ENCODE peak calls at places on chromosomes 2 and 18, in ten cellular contexts. N is GM23338; Y is aorta; X is mesenchymal stem cell; R is CD8-positive, alpha-beta memory T cell; I is Panc1; V is tibial artery; B is left ventricle myocardium inferior; T is lower lobe of right lung; F is ovary. J is an unnamed sample.

GRCh38 chr2:127771756-127772155 is 39.2 kb downstream of the WDR33 start:
- DNase-seq in N (no peak), Y (no peak), X (peak; percentile 58), R (no peak), I (no peak), V (no peak), B (no peak), T (no peak), F (no peak), J (peak; percentile 82)

GRCh38 chr2:168663993-168664392 is 138.4 kb upstream of the NOSTRIN start:
- DNase-seq in N (no peak), Y (no peak), X (peak; percentile 28), R (no peak), I (no peak), V (no peak), B (no peak), T (no peak), F (no peak), J (no peak)

GRCh38 chr2:16109821-16110310 is 169.5 kb downstream of the MYCN start:
- DNase-seq in N (no peak), Y (no peak), X (no peak), R (no peak), I (no peak), V (no peak), B (no peak), T (no peak), F (no peak), J (no peak)

GRCh38 chr2:236568068-236568921 is 1.3 kb upstream of the ACKR3 start:
- DNase-seq in N (peak; percentile 51), Y (peak; percentile 86), X (peak; percentile 66), R (no peak), I (no peak), V (peak; percentile 48), B (peak; percentile 69), T (peak; percentile 69), F (peak; percentile 48), J (peak; percentile 79)

GRCh38 chr2:68251855-68252406 is 401 bp downstream of the PPP3R1 start:
- DNase-seq in N (peak; percentile 32), Y (peak; percentile 85), X (no peak), R (peak; percentile 31), I (no peak), V (peak; percentile 19), B (peak; percentile 41), T (peak; percentile 61), F (peak; percentile 51), J (peak; percentile 61)

GRCh38 chr2:133733856-133734255 is 165.6 kb upstream of the NCKAP5 start:
- DNase-seq in N (no peak), Y (no peak), X (peak; percentile 48), R (no peak), I (no peak), V (no peak), B (no peak), T (no peak), F (no peak), J (peak; percentile 58)

GRCh38 chr2:152647417-152648010 is 69.7 kb downstream of the PRPF40A start:
- DNase-seq in N (peak; percentile 24), Y (peak; percentile 75), X (no peak), R (no peak), I (no peak), V (peak; percentile 38), B (peak; percentile 63), T (peak; percentile 59), F (peak; percentile 60), J (no peak)

GRCh38 chr2:231670892-231671616 is 37.3 kb upstream of the PTMA start:
- DNase-seq in N (peak; percentile 67), Y (no peak), X (peak; percentile 42), R (no peak), I (no peak), V (no peak), B (no peak), T (no peak), F (no peak), J (peak; percentile 82)

GRCh38 chr2:43708178-43708577 is 31.9 kb upstream of the C1GALT1C1L start:
- DNase-seq in N (no peak), Y (no peak), X (no peak), R (no peak), I (no peak), V (no peak), B (no peak), T (no peak), F (no peak), J (no peak)

GRCh38 chr2:237152361-237152760 is 66.7 kb downstream of the COPS8 start:
- DNase-seq in N (no peak), Y (no peak), X (peak; percentile 58), R (no peak), I (no peak), V (no peak), B (no peak), T (no peak), F (no peak), J (no peak)

GRCh38 chr18:33097126-33097525 is 324.3 kb upstream of the KLHL14 start:
- DNase-seq in N (no peak), Y (no peak), X (peak; percentile 6), R (no peak), I (peak; percentile 13), V (no peak), B (no peak), T (no peak), F (no peak), J (no peak)

GRCh38 chr18:80180778-80181564 is 66.3 kb downstream of the PARD6G start:
- DNase-seq in N (no peak), Y (peak; percentile 65), X (no peak), R (no peak), I (no peak), V (no peak), B (no peak), T (no peak), F (no peak), J (peak; percentile 32)

GRCh38 chr18:80182855-80183254 is 64.5 kb downstream of the PARD6G start:
- DNase-seq in N (no peak), Y (peak; percentile 26), X (no peak), R (no peak), I (no peak), V (no peak), B (no peak), T (no peak), F (no peak), J (peak; percentile 45)

GRCh38 chr18:80179857-80180558 is 67.3 kb downstream of the PARD6G start:
- DNase-seq in N (no peak), Y (peak; percentile 71), X (no peak), R (no peak), I (no peak), V (no peak), B (no peak), T (no peak), F (no peak), J (no peak)

GRCh38 chr18:80183273-80184050 is 63.9 kb downstream of the PARD6G start:
- DNase-seq in N (no peak), Y (peak; percentile 13), X (peak; percentile 13), R (no peak), I (no peak), V (no peak), B (no peak), T (no peak), F (no peak), J (peak; percentile 85)

DNA sequence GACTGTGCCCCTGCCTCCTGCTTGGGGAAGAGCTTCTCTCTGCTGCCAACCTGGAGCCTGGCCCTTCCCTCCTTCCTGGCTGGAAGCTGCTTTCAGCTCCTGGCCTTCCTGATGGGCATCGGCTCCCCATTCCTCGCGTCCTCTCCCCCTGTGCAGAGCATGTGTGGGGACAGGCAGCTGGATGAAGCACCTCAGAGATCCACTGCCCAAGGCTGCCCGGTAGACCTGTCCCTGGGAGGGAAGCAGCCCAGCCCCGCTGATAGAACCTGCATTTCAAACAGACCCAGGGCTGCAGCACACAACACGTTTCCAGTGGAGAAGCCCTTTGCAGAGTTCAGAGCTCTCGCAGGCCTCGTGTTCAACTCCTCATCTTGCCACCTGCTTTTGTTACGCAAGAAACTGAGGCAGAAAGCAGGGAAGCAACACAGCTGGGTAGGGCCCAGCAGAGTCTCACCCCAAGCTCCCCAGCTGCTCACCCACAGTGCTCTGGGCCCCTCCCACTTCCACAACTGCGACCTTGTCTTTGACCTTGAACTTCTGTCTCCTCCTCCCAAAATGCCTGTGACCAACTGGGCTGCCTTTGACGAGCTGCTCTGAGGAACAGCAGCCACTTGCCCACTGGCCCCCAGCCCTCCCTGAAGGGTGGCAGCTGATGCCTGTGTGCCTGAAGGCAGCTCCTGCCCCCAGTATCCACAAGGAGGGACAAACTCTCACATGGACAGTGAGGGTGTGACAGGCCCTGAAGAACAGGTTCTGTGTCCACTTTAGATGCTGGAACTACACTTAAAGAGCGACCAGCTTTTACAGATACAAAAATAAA is 65.5 kb downstream of the PARD6G start:
- DNase-seq in N (no peak), Y (peak; percentile 46), X (no peak), R (no peak), I (no peak), V (no peak), B (no peak), T (no peak), F (peak; percentile 45), J (peak; percentile 54)
- H3K27ac ChIP-seq in N (no peak overlapping the region), Y (no peak overlapping the region), X (no peak overlapping the region), R (no peak overlapping the region), I (no peak overlapping the region), V (no peak overlapping the region), B (no peak overlapping the region), T (no peak overlapping the region), F (no peak overlapping the region), J (no peak overlapping the region)

DNA sequence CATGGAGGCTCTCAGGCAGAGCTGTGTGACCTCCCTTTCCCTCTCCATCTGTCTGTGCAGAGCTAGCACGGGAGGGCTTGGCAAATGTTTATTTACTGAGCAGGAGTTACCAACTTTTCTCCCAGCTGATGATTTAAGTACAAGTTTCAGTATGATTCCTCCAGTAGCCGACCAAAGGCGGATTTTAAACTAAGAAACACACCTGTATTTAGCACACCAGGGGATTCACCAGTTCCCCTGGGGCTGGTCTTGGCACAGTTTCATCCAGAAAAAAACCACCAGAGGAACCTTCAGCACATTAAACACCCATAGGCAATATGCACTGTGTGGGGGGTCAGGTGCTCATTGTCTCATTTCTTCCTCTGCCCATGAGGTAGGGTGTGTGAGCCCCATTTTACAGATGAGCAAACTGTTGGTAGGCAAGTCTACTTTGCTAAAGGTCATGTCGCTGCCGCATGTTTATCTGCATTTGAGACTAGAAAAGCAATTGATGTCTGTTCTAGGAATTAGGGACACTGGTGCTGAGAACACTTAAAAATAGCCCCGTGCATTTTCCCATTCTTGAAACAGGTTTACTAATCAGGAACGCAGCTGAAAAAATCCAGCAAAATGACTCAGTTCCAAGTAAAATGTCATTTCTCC is 167.0 kb upstream of the ID2 start:
- DNase-seq in N (no peak), Y (no peak), X (no peak), R (no peak), I (no peak), V (no peak), B (no peak), T (peak; percentile 3), F (no peak), J (no peak)
- H3K27ac ChIP-seq in N (no peak overlapping the region), Y (no peak overlapping the region), X (no peak overlapping the region), R (no peak overlapping the region), I (no peak overlapping the region), V (no peak overlapping the region), B (peak overlapping the region; percentile 63), T (peak overlapping the region; percentile 24), F (no peak overlapping the region), J (no peak overlapping the region)

GRCh38 chr18:48374423-48375149 is 34.6 kb downstream of the ZBTB7C start:
- DNase-seq in N (no peak), Y (no peak), X (no peak), R (no peak), I (no peak), V (no peak), B (no peak), T (no peak), F (no peak), J (no peak)
- H3K27ac ChIP-seq in N (no peak overlapping the region), Y (no peak overlapping the region), X (no peak overlapping the region), R (no peak overlapping the region), I (no peak overlapping the region), V (no peak overlapping the region), B (peak overlapping the region; percentile 27), T (peak overlapping the region; percentile 33), F (no peak overlapping the region), J (no peak overlapping the region)

GRCh38 chr2:105794926-105795574 is 50.3 kb downstream of the NCK2 start:
- DNase-seq in N (no peak), Y (no peak), X (no peak), R (no peak), I (no peak), V (no peak), B (no peak), T (no peak), F (no peak), J (no peak)
- H3K27ac ChIP-seq in N (no peak overlapping the region), Y (no peak overlapping the region), X (no peak overlapping the region), R (no peak overlapping the region), I (no peak overlapping the region), V (no peak overlapping the region), B (peak overlapping the region; percentile 59), T (peak overlapping the region; percentile 19), F (no peak overlapping the region), J (peak overlapping the region; percentile 34)

J was measured in osteoblast.